ENCODE peak calls at places on chromosomes 13 and 19, in five cellular contexts. H is AG09309, A is AG04450, O is heart right ventricle, L is kidney epithelial cell. P is an unnamed sample.

GRCh38 chr13:40306817-40307216 is 359.6 kb downstream of the FOXO1 start:
- DNase-seq in A (no peak), O (no peak), H (no peak), L (no peak), P (no peak)

GRCh38 chr13:106589716-106590115 is 21.8 kb upstream of the ARGLU1 start:
- DNase-seq in L (no peak), H (no peak), A (no peak), O (no peak), P (no peak)

GRCh38 chr13:51729853-51730553 is 74.0 kb downstream of the DHRS12 start:
- DNase-seq in O (no peak), L (peak; percentile 70), H (peak; percentile 57), A (peak; percentile 44), P (no peak)

GRCh38 chr13:72109863-72110262 is 242.9 kb upstream of the DACH1 start:
- DNase-seq in A (no peak), L (no peak), H (no peak), O (no peak), P (no peak)

GRCh38 chr19:21460686-21461085 is 44.7 kb upstream of the ZNF429 start:
- DNase-seq in A (no peak), L (no peak), H (no peak), O (no peak), P (no peak)

GRCh38 chr19:8506402-8506957 is 4.0 kb upstream of the PRAM1 start:
- DNase-seq in A (no peak), L (no peak), H (no peak), O (no peak), P (no peak)

GRCh38 chr13:44120814-44121505 is 241.3 kb downstream of the LACC1 start:
- DNase-seq in L (no peak), H (no peak), A (no peak), O (no peak), P (no peak)

GRCh38 chr19:10036601-10037071 is 23.4 kb downstream of the RDH8 start:
- DNase-seq in A (no peak), L (no peak), O (no peak), H (no peak), P (no peak)

GRCh38 chr13:27147530-27148170 is 24.0 kb downstream of the USP12 start:
- DNase-seq in L (no peak), O (no peak), H (no peak), A (no peak), P (no peak)

GRCh38 chr13:20997301-20998061 is 63.9 kb downstream of the LATS2 start:
- DNase-seq in L (peak; percentile 43), H (peak; percentile 95), A (peak; percentile 88), O (no peak), P (no peak)

GRCh38 chr19:51002542-51003311 is 1.3 kb upstream of the KLK8 start:
- DNase-seq in L (no peak), A (no peak), O (no peak), H (no peak), P (no peak)

GRCh38 chr19:16301999-16302694 is 22.5 kb upstream of the KLF2 start:
- DNase-seq in O (no peak), H (no peak), L (peak; percentile 78), A (no peak), P (no peak)

GRCh38 chr19:31300406-31300805 is 48.8 kb downstream of the TSHZ3 start:
- DNase-seq in O (no peak), L (no peak), H (no peak), A (no peak), P (no peak)

GRCh38 chr19:50266896-50267295 is 62.3 kb downstream of the KCNC3 start:
- DNase-seq in H (no peak), A (no peak), O (no peak), L (no peak), P (peak; percentile 35)

GRCh38 chr13:39038569-39038898 is 278 bp downstream of the NHLRC3 start:
- DNase-seq in H (no peak), O (no peak), L (no peak), A (no peak), P (no peak)

GRCh38 chr13:75685239-75685697 is 49.1 kb downstream of the LMO7 start:
- DNase-seq in A (peak; percentile 72), H (peak; percentile 56), L (peak; percentile 57), O (no peak), P (no peak)

GRCh38 chr13:71610876-71611275 is 256.1 kb downstream of the DACH1 start:
- DNase-seq in A (no peak), H (no peak), L (no peak), O (no peak), P (no peak)

GRCh38 chr13:68026077-68026476 is 795.9 kb upstream of the PCDH9 start:
- DNase-seq in H (no peak), O (no peak), L (no peak), A (no peak), P (no peak)

GRCh38 chr19:46211201-46211881 is 18.2 kb upstream of the IGFL1 start:
- DNase-seq in H (no peak), A (no peak), O (no peak), L (no peak), P (no peak)

GRCh38 chr13:85093808-85094207 is 705.4 kb downstream of the SLITRK6 start:
- DNase-seq in H (no peak), L (no peak), A (no peak), O (no peak), P (no peak)

GRCh38 chr19:38849746-38850230 is at the start of gene HNRNPL:
- DNase-seq in A (no peak), O (peak; percentile 99), L (no peak), H (no peak), P (no peak)

GRCh38 chr13:67229438-67230242 is 496 bp downstream of the PCDH9 start:
- DNase-seq in L (no peak), H (no peak), O (no peak), A (no peak), P (no peak)

GRCh38 chr19:38702278-38702677 is 42.0 kb downstream of the CAPN12 start:
- DNase-seq in H (no peak), O (no peak), L (no peak), A (no peak), P (no peak)

GRCh38 chr13:36436811-36437210 is 4.5 kb downstream of the CCNA1 start:
- DNase-seq in A (no peak), H (no peak), O (no peak), L (no peak), P (no peak)

GRCh38 chr19:55080915-55081772 is 5.5 kb downstream of the EPS8L1 start:
- DNase-seq in H (no peak), A (no peak), O (peak; percentile 82), L (no peak), P (no peak)

GRCh38 chr19:55082023-55082851 is 6.6 kb downstream of the EPS8L1 start:
- DNase-seq in A (no peak), H (no peak), O (no peak), L (no peak), P (no peak)

GRCh38 chr19:55081773-55082022 is 6.0 kb downstream of the EPS8L1 start:
- DNase-seq in O (no peak), H (no peak), L (no peak), A (no peak), P (no peak)

GRCh38 chr19:55084416-55084815 is 8.7 kb downstream of the EPS8L1 start:
- DNase-seq in O (no peak), H (no peak), L (no peak), A (no peak), P (no peak)

GRCh38 chr19:55083004-55083850 is 7.6 kb downstream of the EPS8L1 start:
- DNase-seq in H (no peak), L (no peak), O (no peak), A (no peak), P (no peak)
- H3K4me3 ChIP-seq in H (no peak overlapping the region), L (no peak overlapping the region), O (no peak overlapping the region), A (no peak overlapping the region), P (no peak overlapping the region)

GRCh38 chr13:88926890-88927502 is 1255.8 kb downstream of the SLITRK5 start:
- DNase-seq in L (no peak), H (no peak), A (no peak), O (no peak), P (no peak)
- H3K4me3 ChIP-seq in L (no peak overlapping the region), H (no peak overlapping the region), A (no peak overlapping the region), O (no peak overlapping the region), P (no peak overlapping the region)

GRCh38 chr13:113907637-113908617 is 44.1 kb upstream of the GAS6 start:
- DNase-seq in H (peak; percentile 64), O (no peak), A (peak; percentile 94), L (peak; percentile 35), P (no peak)
- H3K4me3 ChIP-seq in H (no peak overlapping the region), O (no peak overlapping the region), A (peak overlapping the region; percentile 43), L (no peak overlapping the region), P (no peak overlapping the region)

DNA sequence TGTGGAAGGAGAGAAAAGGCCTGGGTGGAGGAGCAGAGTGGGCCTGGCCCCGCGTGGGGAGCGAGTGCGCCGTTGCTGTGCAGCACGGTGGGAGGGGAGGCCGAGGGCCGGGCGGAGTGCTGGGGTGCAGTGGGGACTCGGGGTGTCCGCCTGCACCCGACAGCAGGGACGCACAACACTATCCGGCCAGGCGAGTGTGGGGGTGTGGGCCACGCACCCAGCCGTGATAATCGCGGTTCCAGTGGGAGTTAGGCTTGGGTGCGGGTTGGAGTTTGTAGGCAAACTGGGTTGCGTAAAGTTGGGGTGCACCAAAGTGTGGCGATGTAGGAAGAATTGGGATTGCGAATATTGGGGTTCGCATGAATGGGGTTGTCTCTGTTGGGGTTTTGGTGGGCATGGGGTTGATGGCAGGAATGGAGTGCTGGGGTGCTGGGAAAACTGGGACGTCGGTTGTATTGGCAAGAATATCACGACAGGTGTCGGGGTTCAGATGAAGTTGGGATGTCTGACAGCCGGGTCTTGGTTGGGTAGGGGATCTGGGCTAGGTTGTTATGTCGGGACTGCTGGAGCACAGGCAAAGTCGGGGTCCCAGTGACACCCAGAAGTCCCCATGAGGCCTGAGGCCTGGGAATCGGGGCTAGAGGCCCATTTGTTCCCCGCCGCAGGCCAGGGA is 604 bp upstream of the CIRBP start:
- DNase-seq in H (no peak), A (no peak), L (no peak), O (peak; percentile 41), P (no peak)
- H3K4me3 ChIP-seq in H (no peak overlapping the region), A (no peak overlapping the region), L (no peak overlapping the region), O (peak overlapping the region; percentile 84), P (no peak overlapping the region)

DNA sequence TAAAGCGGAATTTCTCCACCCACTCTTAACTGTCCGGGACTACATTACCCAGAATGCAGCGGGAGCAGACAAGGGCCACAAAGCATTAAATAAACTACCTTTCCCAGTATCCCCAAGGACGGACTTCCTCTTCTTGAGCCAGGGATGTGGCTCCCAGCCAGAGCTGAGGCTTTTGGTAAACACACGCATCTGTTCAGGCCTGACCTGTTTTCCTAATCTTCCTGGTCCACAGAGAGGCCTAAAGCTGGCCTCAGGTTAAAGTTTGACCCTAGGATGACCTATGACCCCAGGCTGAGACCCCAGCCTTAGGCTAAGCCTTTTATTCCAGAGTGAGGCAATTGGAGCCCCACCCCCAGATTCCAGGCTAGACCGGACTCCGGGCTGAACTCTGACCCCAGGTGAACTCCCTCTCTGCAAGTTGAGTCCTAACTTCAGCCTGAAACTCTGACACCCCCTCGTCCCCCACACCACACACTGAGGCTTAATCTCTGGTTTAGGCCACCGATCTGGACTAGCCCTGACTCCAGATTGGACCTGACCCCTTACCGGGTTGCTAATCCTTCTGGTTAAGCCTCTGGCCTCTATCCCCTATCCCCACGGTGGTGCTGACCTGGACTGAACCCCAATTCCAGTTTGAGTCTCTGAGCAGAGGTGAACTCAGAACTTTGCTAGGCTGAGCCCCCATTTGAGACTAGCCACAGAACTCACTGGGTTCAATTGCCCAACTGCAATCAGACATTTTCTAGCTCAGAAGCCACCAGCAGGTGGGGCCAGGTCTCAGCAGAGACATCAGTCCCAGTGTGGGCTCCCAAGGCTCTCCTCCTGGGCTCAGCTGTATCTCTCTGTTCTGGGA is 719 bp upstream of the GPR108 start:
- DNase-seq in O (peak; percentile 87), H (peak; percentile 42), A (peak; percentile 51), L (no peak), P (no peak)
- H3K4me3 ChIP-seq in O (peak overlapping the region; percentile 95), H (no peak overlapping the region), A (no peak overlapping the region), L (no peak overlapping the region), P (no peak overlapping the region)

P was measured in iPS DF 6.9.